ENCODE peak calls at places on chromosomes 12 and 14, in eight cellular contexts. A is CD8-positive, alpha-beta memory T cell; H is activated T-cell treated with anti-CD3 and anti-CD28 coated beads, Interleukin-2, amount 50 U/mL, for 4 hours; D is GM13977; W is NCI-H146; S is progenitor cell of endocrine pancreas; C is activated CD4-positive, alpha-beta T cell treated with anti-CD3 and anti-CD28 coated beads, Interleukin-2, amount 50 U/mL, for 24 hours; G is astrocyte of the hippocampus. N is an unnamed sample.

GRCh38 chr12:25388216-25388615 is 137.5 kb upstream of the KRAS start:
- DNase-seq in A (peak), H (no peak), D (no peak), W (no peak), S (no peak), C (no peak), G (peak), N (no peak)

GRCh38 chr12:124222368-124223245 is 72.3 kb upstream of the RFLNA start:
- DNase-seq in A (no peak), H (no peak), D (no peak), W (no peak), S (no peak), C (no peak), G (no peak), N (no peak)

GRCh38 chr12:16573652-16574077 is 32.3 kb downstream of the LMO3 start:
- DNase-seq in A (no peak), H (no peak), D (no peak), W (no peak), S (no peak), C (no peak), G (no peak), N (no peak)

GRCh38 chr14:93648440-93649168 is 139.7 kb downstream of the PRIMA1 start:
- DNase-seq in A (no peak), H (no peak), D (peak), W (peak), S (no peak), C (no peak), G (peak), N (no peak)

GRCh38 chr12:52692253-52692652 is 11.1 kb downstream of the KRT77 start:
- DNase-seq in A (no peak), H (no peak), D (no peak), W (peak), S (peak), C (no peak), G (no peak), N (no peak)

GRCh38 chr12:129700036-129700435 is 203.8 kb downstream of the TMEM132D start:
- DNase-seq in A (no peak), H (no peak), D (no peak), W (no peak), S (no peak), C (no peak), G (no peak), N (no peak)

GRCh38 chr14:53767566-53767965 is 189.1 kb downstream of the BMP4 start:
- DNase-seq in A (no peak), H (no peak), D (no peak), W (no peak), S (no peak), C (no peak), G (peak), N (no peak)

GRCh38 chr12:59113831-59114273 is 193.5 kb upstream of the LRIG3 start:
- DNase-seq in A (peak), H (no peak), D (peak), W (peak), S (peak), C (no peak), G (peak), N (peak)

GRCh38 chr12:76240281-76240680 is 107.9 kb downstream of the BBS10 start:
- DNase-seq in A (no peak), H (no peak), D (no peak), W (no peak), S (no peak), C (no peak), G (no peak), N (no peak)

N was measured in foreskin melanocyte.